ENCODE peak calls at places on chromosomes 11 and 22, in eight cellular contexts. L is choroid plexus epithelial cell, S is HCT116, J is uterus, M is SJCRH30, A is lung, Q is psoas muscle, W is fibroblast of lung. V is an unnamed sample.

GRCh38 chr11:123188508-123189165 is 6.4 kb downstream of the CLMP start:
- DNase-seq in J (no peak), A (no peak), S (no peak), W (peak), L (peak), M (peak), Q (no peak), V (no peak)

GRCh38 chr11:1082728-1083620 is 8.3 kb downstream of the MUC2 start:
- DNase-seq in Q (peak), J (no peak), M (no peak), L (no peak), A (no peak), S (no peak), W (no peak), V (no peak)

GRCh38 chr11:119352857-119353260 is 6.4 kb upstream of the MFRP start:
- DNase-seq in M (peak), L (no peak), W (peak), S (no peak), A (no peak), Q (peak), J (no peak), V (no peak)

GRCh38 chr11:78731008-78731407 is 156.3 kb upstream of the NARS2 start:
- DNase-seq in L (peak), S (no peak), Q (no peak), J (no peak), M (no peak), W (peak), A (peak), V (no peak)

GRCh38 chr22:44741929-44742328 is 10.4 kb upstream of the ARHGAP8 start:
- DNase-seq in L (no peak), W (no peak), J (no peak), A (peak), Q (no peak), S (no peak), M (no peak), V (no peak)

GRCh38 chr11:99316761-99317475 is 296.2 kb downstream of the CNTN5 start:
- DNase-seq in A (no peak), W (peak), L (no peak), J (no peak), M (peak), Q (peak), S (no peak), V (no peak)

GRCh38 chr11:100687032-100687629 is at the start of gene ARHGAP42:
- DNase-seq in M (peak), A (peak), W (peak), L (peak), S (no peak), Q (peak), J (peak), V (peak)

GRCh38 chr22:46737105-46737975 is 712 bp downstream of the CERK start:
- DNase-seq in A (no peak), J (peak), W (peak), M (peak), S (no peak), Q (peak), L (peak), V (no peak)

GRCh38 chr22:48167238-48167637 is 1404.8 kb downstream of the TBC1D22A start:
- DNase-seq in W (no peak), J (no peak), A (no peak), M (peak), S (no peak), Q (no peak), L (no peak), V (no peak)

GRCh38 chr22:41555325-41555724 is 5.5 kb upstream of the CSDC2 start:
- DNase-seq in W (peak), M (peak), S (no peak), L (no peak), J (peak), Q (no peak), A (no peak), V (no peak)

GRCh38 chr11:80155412-80156017 is 714.7 kb upstream of the TENM4 start:
- DNase-seq in W (peak), Q (no peak), M (peak), L (peak), S (no peak), J (no peak), A (no peak), V (no peak)

GRCh38 chr11:63518548-63518947 is 12.7 kb downstream of the LGALS12 start:
- DNase-seq in L (peak), S (no peak), J (no peak), M (peak), Q (no peak), A (no peak), W (peak), V (no peak)

GRCh38 chr22:33835196-33835788 is 85.0 kb downstream of the LARGE1 start:
- DNase-seq in A (no peak), Q (peak), M (no peak), L (no peak), J (no peak), S (no peak), W (no peak), V (no peak)

GRCh38 chr22:35839811-35840739 is 122.4 kb downstream of the APOL5 start:
- DNase-seq in J (peak), W (peak), A (peak), Q (peak), M (peak), L (peak), S (peak), V (peak)

GRCh38 chr11:112795142-112795815 is 165.9 kb upstream of the NCAM1 start:
- DNase-seq in J (no peak), Q (peak), S (peak), L (peak), W (peak), A (no peak), M (peak), V (no peak)

GRCh38 chr22:36347094-36347493 is 40.7 kb downstream of the MYH9 start:
- DNase-seq in W (no peak), Q (no peak), A (no peak), M (no peak), J (peak), L (no peak), S (no peak), V (no peak)

GRCh38 chr11:103053997-103054396 is 38.0 kb downstream of the DCUN1D5 start:
- DNase-seq in W (no peak), S (no peak), A (no peak), L (peak), Q (no peak), J (no peak), M (no peak), V (no peak)

GRCh38 chr11:109424893-109425292 is 2.9 kb downstream of the C11orf87 start:
- DNase-seq in L (no peak), W (no peak), M (peak), S (no peak), A (no peak), J (no peak), Q (no peak), V (no peak)

GRCh38 chr11:131464481-131464880 is 94.1 kb downstream of the NTM start:
- DNase-seq in S (no peak), J (no peak), A (no peak), M (no peak), L (no peak), W (no peak), Q (no peak), V (no peak)

GRCh38 chr11:117841582-117842031 is 17.1 kb upstream of the FXYD2 start:
- DNase-seq in S (no peak), A (no peak), M (no peak), W (no peak), J (no peak), L (no peak), Q (no peak), V (no peak)

GRCh38 chr11:30110691-30111090 is 93.9 kb upstream of the KCNA4 start:
- DNase-seq in W (no peak), S (no peak), A (no peak), J (no peak), L (no peak), M (no peak), Q (no peak), V (no peak)

GRCh38 chr22:19488285-19488684 is 8.6 kb downstream of the CDC45 start:
- DNase-seq in W (no peak), M (no peak), J (no peak), Q (no peak), S (no peak), A (no peak), L (no peak), V (no peak)

GRCh38 chr11:69520186-69520585 is 38.7 kb downstream of the LINC01488 start:
- DNase-seq in L (no peak), Q (no peak), M (no peak), S (no peak), J (no peak), A (no peak), W (no peak), V (no peak)

GRCh38 chr11:119782673-119783072 is 53.7 kb upstream of the NECTIN1 start:
- DNase-seq in J (peak), S (no peak), A (no peak), Q (no peak), M (no peak), W (no peak), L (peak), V (no peak)

GRCh38 chr22:32789797-32790620 is 11.5 kb upstream of the TIMP3 start:
- DNase-seq in S (no peak), M (no peak), W (no peak), J (no peak), L (no peak), Q (no peak), A (no peak), V (no peak)

GRCh38 chr22:42472671-42473070 is 40.5 kb upstream of the NFAM1 start:
- DNase-seq in J (no peak), Q (no peak), A (no peak), W (no peak), M (no peak), L (no peak), S (no peak), V (no peak)

GRCh38 chr11:45444796-45445195 is 158.7 kb upstream of the SYT13 start:
- DNase-seq in Q (no peak), S (no peak), M (no peak), L (no peak), A (no peak), J (no peak), W (no peak), V (no peak)

GRCh38 chr22:33126881-33127280 is 68.7 kb upstream of the SYN3 start:
- DNase-seq in M (no peak), Q (no peak), L (peak), S (no peak), A (no peak), W (no peak), J (no peak), V (no peak)

GRCh38 chr11:2460540-2461252 is 15.9 kb downstream of the KCNQ1 start:
- DNase-seq in Q (no peak), A (no peak), L (no peak), M (no peak), W (no peak), S (no peak), J (no peak), V (no peak)

GRCh38 chr22:36194971-36195370 is 6.6 kb downstream of the APOL4 start:
- DNase-seq in L (peak), A (peak), M (peak), S (peak), Q (peak), J (peak), W (peak), V (no peak)

GRCh38 chr11:32039149-32039548 is 51.7 kb upstream of the RCN1 start:
- DNase-seq in W (no peak), S (no peak), M (no peak), L (no peak), Q (no peak), A (no peak), J (no peak), V (no peak)

GRCh38 chr11:116972692-116973091 is 125.5 kb downstream of the SIK3 start:
- DNase-seq in L (no peak), Q (no peak), M (no peak), J (no peak), W (no peak), A (no peak), S (no peak), V (no peak)

DNA sequence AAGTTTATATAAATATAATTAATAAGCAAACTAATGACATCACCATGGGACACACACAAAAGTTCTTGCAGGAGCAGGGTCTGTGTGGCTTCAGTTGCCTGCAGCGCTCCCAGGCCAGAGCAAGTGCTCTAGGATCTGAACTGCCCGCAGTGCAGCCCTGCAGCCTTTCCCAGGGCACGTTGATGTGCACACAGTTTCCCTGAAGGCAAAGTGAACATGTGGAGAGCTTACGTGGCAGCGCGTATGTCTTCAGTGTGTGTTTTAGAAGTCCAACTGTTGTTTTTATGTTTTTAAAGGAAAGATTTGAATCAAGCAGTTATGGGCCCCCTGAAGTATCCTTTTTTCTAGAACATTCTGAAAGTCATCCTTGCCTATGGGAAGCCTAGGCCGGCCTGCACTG is 1.2 kb upstream of the TIGD3 start:
- DNase-seq in L (no peak), J (no peak), M (no peak), S (no peak), W (no peak), Q (no peak), A (no peak), V (no peak)
- H3K4me3 ChIP-seq in L (no peak), J (no peak), M (no peak), S (no peak), W (no peak), Q (peak), A (no peak), V (no peak)

GRCh38 chr11:20021771-20022362 is 138.4 kb downstream of the DBX1 start:
- DNase-seq in S (no peak), J (no peak), Q (no peak), A (no peak), M (peak), L (no peak), W (no peak), V (no peak)

GRCh38 chr11:20021212-20021611 is 139.1 kb downstream of the DBX1 start:
- DNase-seq in M (no peak), J (no peak), S (no peak), A (no peak), Q (no peak), L (no peak), W (no peak), V (no peak)

GRCh38 chr11:20022363-20023081 is 137.8 kb downstream of the DBX1 start:
- DNase-seq in J (no peak), A (no peak), S (no peak), M (peak), Q (no peak), L (peak), W (peak), V (no peak)

GRCh38 chr11:20024172-20024935 is 135.9 kb downstream of the DBX1 start:
- DNase-seq in S (no peak), W (no peak), L (no peak), Q (no peak), A (no peak), J (no peak), M (peak), V (no peak)

GRCh38 chr11:20023082-20023426 is 137.2 kb downstream of the DBX1 start:
- DNase-seq in W (no peak), Q (no peak), M (no peak), A (no peak), S (no peak), L (no peak), J (no peak), V (no peak)
- H3K4me3 ChIP-seq in W (peak), Q (no peak), M (peak), A (no peak), S (no peak), L (peak), J (no peak), V (no peak)

GRCh38 chr11:62125881-62126280 is 2.1 kb downstream of the INCENP start:
- DNase-seq in Q (no peak), S (no peak), L (no peak), J (no peak), M (peak), A (no peak), W (no peak), V (no peak)
- H3K4me3 ChIP-seq in Q (no peak), S (no peak), L (no peak), J (no peak), M (peak), A (no peak), W (peak), V (no peak)

GRCh38 chr11:76382209-76382608 is 1.1 kb downstream of the GVQW3 start:
- DNase-seq in S (no peak), Q (no peak), J (no peak), A (no peak), M (no peak), L (no peak), W (no peak), V (no peak)
- H3K4me3 ChIP-seq in S (no peak), Q (peak), J (no peak), A (no peak), M (peak), L (no peak), W (peak), V (no peak)

V was measured in tibial nerve.